ENCODE peak calls at places on chromosome 10, in five cellular contexts. One of them, this sample, is unnamed.

GRCh38 chr10:124449170-124450009 is 445 bp downstream of the NKX1-2 start:
- DNase-seq in AG08395: no peak
- DNase-seq in GDM1: no peak
- DNase-seq in midbrain: no peak
- DNase-seq in GM10248: no peak
- DNase-seq in this sample: no peak

GRCh38 chr10:112226439-112227248 is 43.1 kb upstream of the GPAM start:
- DNase-seq in midbrain: no peak
- DNase-seq in GM10248: no peak
- DNase-seq in GDM1: no peak
- DNase-seq in AG08395: no peak
- DNase-seq in this sample: no peak

GRCh38 chr10:85915245-85915846 is 451.2 kb downstream of the GRID1 start:
- DNase-seq in GM10248: no peak
- DNase-seq in GDM1: no peak
- DNase-seq in midbrain: no peak
- DNase-seq in AG08395: no peak
- DNase-seq in this sample: no peak

GRCh38 chr10:71801357-71801756 is 28.0 kb upstream of the VSIR start:
- DNase-seq in GDM1: peak; percentile 43
- DNase-seq in AG08395: no peak
- DNase-seq in midbrain: no peak
- DNase-seq in GM10248: peak; percentile 79
- DNase-seq in this sample: no peak

GRCh38 chr10:13366891-13367290 is 18.8 kb upstream of the SEPHS1 start:
- DNase-seq in GDM1: no peak
- DNase-seq in GM10248: no peak
- DNase-seq in AG08395: no peak
- DNase-seq in midbrain: no peak
- DNase-seq in this sample: no peak

GRCh38 chr10:131972474-131973071 is 9.2 kb downstream of the BNIP3 start:
- DNase-seq in GDM1: no peak
- DNase-seq in midbrain: no peak
- DNase-seq in GM10248: peak; percentile 43
- DNase-seq in AG08395: no peak
- DNase-seq in this sample: peak; percentile 84

GRCh38 chr10:71795248-71795647 is 21.9 kb upstream of the VSIR start:
- DNase-seq in midbrain: no peak
- DNase-seq in GM10248: peak; percentile 50
- DNase-seq in AG08395: peak; percentile 53
- DNase-seq in GDM1: no peak
- DNase-seq in this sample: peak; percentile 40

GRCh38 chr10:62826275-62826674 is 10.1 kb upstream of the EGR2 start:
- DNase-seq in GM10248: no peak
- DNase-seq in GDM1: no peak
- DNase-seq in AG08395: no peak
- DNase-seq in midbrain: no peak
- DNase-seq in this sample: no peak

GRCh38 chr10:128540806-128541739 is 414.9 kb upstream of the MKI67 start:
- DNase-seq in GDM1: no peak
- DNase-seq in GM10248: no peak
- DNase-seq in midbrain: peak; percentile 11
- DNase-seq in AG08395: no peak
- DNase-seq in this sample: peak; percentile 64

GRCh38 chr10:94997763-94998174 is 59.3 kb downstream of the CYP2C9 start:
- DNase-seq in AG08395: no peak
- DNase-seq in midbrain: no peak
- DNase-seq in GDM1: no peak
- DNase-seq in GM10248: no peak
- DNase-seq in this sample: no peak

GRCh38 chr10:43339136-43339535 is 32.3 kb upstream of the FXYD4 start:
- DNase-seq in GM10248: no peak
- DNase-seq in AG08395: no peak
- DNase-seq in GDM1: no peak
- DNase-seq in midbrain: no peak
- DNase-seq in this sample: no peak

GRCh38 chr10:129501652-129502436 is 34.8 kb downstream of the MGMT start:
- DNase-seq in midbrain: no peak
- DNase-seq in GM10248: peak; percentile 56
- DNase-seq in AG08395: no peak
- DNase-seq in GDM1: no peak
- DNase-seq in this sample: no peak

GRCh38 chr10:18214692-18215563 is 74.7 kb downstream of the CACNB2 start:
- DNase-seq in midbrain: peak; percentile 77
- DNase-seq in AG08395: peak; percentile 76
- DNase-seq in GM10248: peak; percentile 32
- DNase-seq in GDM1: no peak
- DNase-seq in this sample: no peak

GRCh38 chr10:79025113-79025832 is 43.5 kb upstream of the ZMIZ1 start:
- DNase-seq in AG08395: no peak
- DNase-seq in GM10248: no peak
- DNase-seq in midbrain: no peak
- DNase-seq in GDM1: no peak
- DNase-seq in this sample: no peak

GRCh38 chr10:44628921-44629320 is 244.0 kb upstream of the CXCL12 start:
- DNase-seq in AG08395: peak; percentile 77
- DNase-seq in midbrain: no peak
- DNase-seq in GM10248: no peak
- DNase-seq in GDM1: no peak
- DNase-seq in this sample: no peak

GRCh38 chr10:23345861-23346260 is 1.3 kb upstream of the C10orf67 start:
- DNase-seq in GM10248: no peak
- DNase-seq in GDM1: no peak
- DNase-seq in AG08395: no peak
- DNase-seq in midbrain: no peak
- DNase-seq in this sample: no peak

GRCh38 chr10:128149267-128149666 is 23.0 kb upstream of the MKI67 start:
- DNase-seq in GM10248: no peak
- DNase-seq in GDM1: no peak
- DNase-seq in AG08395: no peak
- DNase-seq in midbrain: no peak
- DNase-seq in this sample: no peak

GRCh38 chr10:31912289-31912688 is 16.3 kb downstream of the ARHGAP12 start:
- DNase-seq in GM10248: no peak
- DNase-seq in GDM1: no peak
- DNase-seq in AG08395: peak; percentile 35
- DNase-seq in midbrain: no peak
- DNase-seq in this sample: no peak

GRCh38 chr10:60594476-60595051 is 183.7 kb upstream of the CDK1 start:
- DNase-seq in AG08395: no peak
- DNase-seq in midbrain: no peak
- DNase-seq in GDM1: no peak
- DNase-seq in GM10248: no peak
- DNase-seq in this sample: no peak

GRCh38 chr10:80511984-80512634 is 25.6 kb upstream of the SH2D4B start:
- DNase-seq in AG08395: no peak
- DNase-seq in GM10248: no peak
- DNase-seq in midbrain: no peak
- DNase-seq in GDM1: no peak
- DNase-seq in this sample: no peak

GRCh38 chr10:77961668-77962067 is 35.1 kb upstream of the DLG5 start:
- DNase-seq in midbrain: no peak
- DNase-seq in AG08395: no peak
- DNase-seq in GM10248: no peak
- DNase-seq in GDM1: no peak
- DNase-seq in this sample: no peak

This sample was measured in Right ventricle myocardium superior.